ENCODE peak calls at places on chromosomes 13 and 19, in eight cellular contexts. Z is M059J, T is breast epithelium, B is cardiac septum, V is neural crest cell, P is hepatic stellate cell, W is fibroblast of the aortic adventitia, S is RPMI7951. I is an unnamed sample.

GRCh38 chr19:48154003-48154402 is 16.1 kb downstream of the LIG1 start:
- DNase-seq in B (no peak), T (no peak), V (no peak), W (no peak), P (no peak), S (no peak), Z (peak; percentile 5), I (no peak)

GRCh38 chr19:48452656-48453480 is 2.5 kb upstream of the KCNJ14 start:
- DNase-seq in S (no peak), Z (no peak), P (no peak), T (no peak), V (no peak), W (no peak), B (no peak), I (no peak)

GRCh38 chr19:5690955-5691204 is 785 bp downstream of the RPL36 start:
- DNase-seq in T (no peak), B (no peak), Z (no peak), V (no peak), S (no peak), P (no peak), W (no peak), I (no peak)

GRCh38 chr19:19406878-19407639 is 1.6 kb downstream of the GATAD2A start:
- DNase-seq in W (peak; percentile 53), B (peak; percentile 79), T (no peak), P (peak; percentile 40), Z (peak; percentile 59), V (no peak), S (peak; percentile 60), I (peak; percentile 52)

GRCh38 chr19:37983916-37984315 is 76.9 kb downstream of the SIPA1L3 start:
- DNase-seq in T (no peak), B (no peak), S (peak; percentile 81), V (no peak), Z (no peak), P (no peak), W (no peak), I (no peak)

GRCh38 chr19:51690359-51691121 is 2.6 kb upstream of the SPACA6 start:
- DNase-seq in P (peak; percentile 79), V (no peak), Z (peak; percentile 60), W (peak; percentile 72), B (peak; percentile 88), S (peak; percentile 74), T (peak; percentile 75), I (peak; percentile 61)

GRCh38 chr19:16942583-16942982 is 53.8 kb downstream of the F2RL3 start:
- DNase-seq in Z (peak; percentile 15), S (no peak), B (no peak), T (no peak), W (no peak), V (no peak), P (no peak), I (no peak)

GRCh38 chr13:106610511-106610910 is 42.6 kb upstream of the ARGLU1 start:
- DNase-seq in S (no peak), B (no peak), W (peak; percentile 17), Z (peak; percentile 26), P (no peak), T (no peak), V (no peak), I (no peak)

GRCh38 chr13:81393686-81394085 is 1052.8 kb upstream of the SPRY2 start:
- DNase-seq in S (no peak), V (no peak), P (no peak), W (no peak), Z (no peak), B (no peak), T (no peak), I (no peak)

GRCh38 chr13:102400619-102401125 is 1.2 kb downstream of the FGF14 start:
- DNase-seq in W (peak; percentile 3), V (no peak), B (no peak), Z (no peak), S (no peak), T (no peak), P (peak; percentile 18), I (peak; percentile 1)

GRCh38 chr19:40576181-40576584 is 490 bp upstream of the SHKBP1 start:
- DNase-seq in P (no peak), B (no peak), T (no peak), W (no peak), Z (no peak), V (no peak), S (no peak), I (no peak)

I was measured in fibroblast of gingiva.